ENCODE peak calls at places on chromosomes 6 and 20, in four cellular contexts. D is A549, L is K562, P is H1. G is an unnamed sample.

GRCh38 chr20:49914310-49915117 is 815 bp downstream of the SPATA2 start:
- DNase-seq in D (no peak), L (no peak), P (no peak), G (no peak)

GRCh38 chr20:32482251-32483220 is 102.6 kb downstream of the NOL4L start:
- DNase-seq in D (no peak), L (no peak), P (peak; percentile 82), G (no peak)

GRCh38 chr6:47633141-47633540 is 65.2 kb upstream of the ADGRF4 start:
- DNase-seq in D (peak; percentile 21), L (peak; percentile 29), P (no peak), G (no peak)

GRCh38 chr6:90082847-90083246 is 188.6 kb downstream of the GJA10 start:
- DNase-seq in D (no peak), L (no peak), P (no peak), G (no peak)

GRCh38 chr20:47691632-47692031 is 93.6 kb downstream of the SULF2 start:
- DNase-seq in D (no peak), L (no peak), P (no peak), G (no peak)

GRCh38 chr6:15234068-15234758 is 11.7 kb upstream of the JARID2 start:
- DNase-seq in D (no peak), L (no peak), P (no peak), G (no peak)

GRCh38 chr6:141598487-141598886 is 534.2 kb upstream of the GJE1 start:
- DNase-seq in D (no peak), L (no peak), P (no peak), G (no peak)

GRCh38 chr6:70219943-70220613 is 82.8 kb downstream of the COL9A1 start:
- DNase-seq in D (no peak), L (no peak), P (no peak), G (no peak)

GRCh38 chr6:154113392-154113791 is 74.4 kb downstream of the OPRM1 start:
- DNase-seq in D (no peak), L (no peak), P (no peak), G (no peak)

GRCh38 chr6:8275667-8276066 is 159.7 kb downstream of the SLC35B3 start:
- DNase-seq in D (no peak), L (no peak), P (no peak), G (no peak)

GRCh38 chr6:40715501-40716403 is 128.6 kb upstream of the LRFN2 start:
- DNase-seq in D (no peak), L (peak; percentile 90), P (no peak), G (no peak)

GRCh38 chr6:37020426-37021211 is 15.2 kb downstream of the FGD2 start:
- DNase-seq in D (no peak), L (no peak), P (no peak), G (no peak)

GRCh38 chr20:17036546-17036945 is 190.3 kb upstream of the PCSK2 start:
- DNase-seq in D (no peak), L (no peak), P (no peak), G (no peak)

GRCh38 chr20:63590218-63591146 is 16.4 kb upstream of the HELZ2 start:
- DNase-seq in D (no peak), L (no peak), P (no peak), G (no peak)

GRCh38 chr6:56555438-56555872 is 87.2 kb downstream of the DST start:
- DNase-seq in D (no peak), L (no peak), P (no peak), G (no peak)

GRCh38 chr6:47041741-47042140 is 391 bp downstream of the ADGRF1 start:
- DNase-seq in D (no peak), L (no peak), P (no peak), G (no peak)

GRCh38 chr20:40797425-40797824 is 108.4 kb upstream of the MAFB start:
- DNase-seq in D (peak; percentile 11), L (peak; percentile 29), P (no peak), G (peak; percentile 41)

GRCh38 chr6:28802417-28803336 is 121.1 kb downstream of the TRIM27 start:
- DNase-seq in D (peak; percentile 87), L (peak; percentile 76), P (peak; percentile 75), G (peak; percentile 62)

GRCh38 chr6:4895971-4896370 is 107.9 kb downstream of the RPP40 start:
- DNase-seq in D (no peak), L (no peak), P (no peak), G (no peak)

GRCh38 chr6:111503194-111503593 is 20.2 kb upstream of the REV3L start:
- DNase-seq in D (no peak), L (no peak), P (no peak), G (no peak)

GRCh38 chr6:34627296-34627695 is 69.3 kb downstream of the ILRUN start:
- DNase-seq in D (no peak), L (no peak), P (no peak), G (no peak)

GRCh38 chr6:129634411-129635230 is 75.4 kb downstream of the ARHGAP18 start:
- DNase-seq in D (no peak), L (no peak), P (no peak), G (no peak)

GRCh38 chr6:44800171-44800671 is 412.7 kb downstream of the CDC5L start:
- DNase-seq in D (peak; percentile 54), L (no peak), P (no peak), G (peak; percentile 18)

GRCh38 chr6:150202404-150202803 is 59.6 kb downstream of the PPP1R14C start:
- DNase-seq in D (no peak), L (no peak), P (no peak), G (no peak)

GRCh38 chr6:94270040-94270689 is 850.8 kb upstream of the EPHA7 start:
- DNase-seq in D (no peak), L (no peak), P (no peak), G (no peak)

GRCh38 chr6:43803783-43804549 is 34.0 kb downstream of the VEGFA start:
- DNase-seq in D (no peak), L (no peak), P (no peak), G (peak; percentile 56)

GRCh38 chr6:27091661-27092315 is 155.7 kb upstream of the PRSS16 start:
- DNase-seq in D (peak; percentile 88), L (peak; percentile 87), P (peak; percentile 72), G (peak; percentile 66)

GRCh38 chr6:158698876-158699440 is 49.1 kb downstream of the SYTL3 start:
- DNase-seq in D (no peak), L (no peak), P (no peak), G (no peak)

GRCh38 chr6:13367396-13367795 is 39.1 kb upstream of the TBC1D7 start:
- DNase-seq in D (no peak), L (no peak), P (no peak), G (no peak)

DNA sequence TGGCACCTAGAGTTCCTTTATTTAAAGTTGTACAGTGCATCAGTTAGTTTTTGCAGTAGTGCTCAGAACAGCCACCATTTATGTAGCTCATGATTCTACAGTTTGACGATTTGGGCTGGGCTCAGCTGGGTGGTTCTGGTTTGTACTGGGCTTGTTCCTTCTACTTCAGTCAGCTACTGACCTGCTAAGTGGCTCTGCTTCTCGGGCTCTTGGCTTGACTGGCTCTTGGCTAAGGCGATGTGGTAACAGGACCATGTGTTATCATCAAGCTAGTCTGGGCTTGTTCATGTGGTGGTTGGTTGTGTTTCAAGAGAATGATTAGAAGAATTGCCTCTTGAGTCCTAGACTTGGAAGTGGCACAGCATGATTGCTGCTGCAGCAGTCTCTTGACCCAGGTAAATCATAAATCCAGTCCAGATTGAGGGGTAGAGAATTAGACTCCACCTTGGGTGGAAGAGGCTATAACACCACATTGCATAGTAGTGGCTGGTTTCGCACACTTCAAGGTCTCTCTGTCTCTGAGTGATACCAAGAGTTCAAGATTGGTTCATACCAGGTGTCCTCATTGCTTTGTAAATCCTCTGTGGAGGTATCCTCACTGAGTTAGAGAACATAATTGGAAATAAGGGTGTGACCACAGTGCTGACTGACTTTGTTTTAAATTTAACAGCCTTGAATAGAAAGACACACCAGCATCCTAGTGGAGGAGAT is 253.0 kb downstream of the ARID1B start:
- DNase-seq in D (no peak), L (no peak), P (no peak), G (no peak)
- TF ChIP-seq RNF2 in D (no peak), L (no peak), P (no peak), G (no peak)

GRCh38 chr6:112557961-112558360 is 210.8 kb downstream of the RFPL4B start:
- DNase-seq in D (no peak), L (no peak), P (no peak), G (no peak)

GRCh38 chr6:112560651-112561050 is 213.5 kb downstream of the RFPL4B start:
- DNase-seq in D (peak; percentile 0), L (no peak), P (no peak), G (no peak)

GRCh38 chr6:112562348-112563220 is 215.5 kb downstream of the RFPL4B start:
- DNase-seq in D (no peak), L (no peak), P (no peak), G (no peak)

GRCh38 chr6:112563368-112563767 is 216.2 kb downstream of the RFPL4B start:
- DNase-seq in D (no peak), L (no peak), P (no peak), G (peak; percentile 47)
- TF ChIP-seq RNF2 in D (no peak), L (no peak), P (no peak), G (no peak)

GRCh38 chr6:146258206-146258605 is 229.3 kb downstream of the GRM1 start:
- DNase-seq in D (no peak), L (no peak), P (no peak), G (no peak)
- TF ChIP-seq RNF2 in D (no peak), L (no peak), P (no peak), G (no peak)

GRCh38 chr20:25254986-25255680 is 7.2 kb downstream of the PYGB start:
- DNase-seq in D (no peak), L (no peak), P (no peak), G (no peak)
- TF ChIP-seq RNF2 in D (no peak), L (no peak), P (no peak), G (no peak)

GRCh38 chr6:88380083-88380482 is 213.9 kb upstream of the CNR1 start:
- DNase-seq in D (peak; percentile 23), L (no peak), P (no peak), G (no peak)
- TF ChIP-seq RNF2 in D (no peak), L (no peak), P (no peak), G (no peak)

DNA sequence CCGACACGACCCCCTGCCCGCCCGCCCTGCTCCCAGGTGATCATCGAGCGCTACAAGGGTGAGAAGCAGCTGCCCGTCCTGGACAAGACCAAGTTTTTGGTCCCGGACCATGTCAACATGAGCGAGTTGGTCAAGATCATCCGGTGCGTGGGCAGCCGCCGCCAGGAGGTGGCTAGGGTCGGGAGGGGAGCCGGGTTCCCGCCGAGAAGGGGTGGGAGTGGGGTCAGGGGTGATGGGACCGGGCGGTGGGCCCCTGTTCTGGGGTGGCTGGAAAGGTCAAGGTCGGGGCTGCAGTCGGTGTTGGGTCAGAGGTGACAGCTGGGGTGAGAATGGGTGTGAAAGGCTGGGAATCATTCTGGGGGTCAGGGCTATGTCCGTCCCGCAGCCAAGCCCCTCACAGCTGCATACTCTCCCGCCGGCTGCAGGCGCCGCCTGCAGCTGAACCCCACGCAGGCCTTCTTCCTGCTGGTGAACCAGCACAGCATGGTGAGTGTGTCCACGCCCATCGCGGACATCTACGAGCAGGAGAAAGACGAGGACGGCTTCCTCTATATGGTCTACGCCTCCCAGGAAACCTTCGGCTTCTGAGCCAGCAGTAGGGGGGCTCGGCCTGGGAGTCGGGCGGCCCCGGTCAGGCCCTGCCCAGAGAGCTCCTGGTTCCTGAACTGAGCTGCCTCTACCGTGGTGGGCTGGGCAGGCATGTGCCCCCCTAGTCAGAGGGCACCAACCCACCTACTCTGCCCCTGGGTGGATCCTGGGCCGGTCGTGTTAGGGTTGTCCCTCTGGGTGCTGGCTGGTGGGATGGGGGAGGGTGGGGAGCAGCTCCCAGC is 1.0 kb downstream of the MAP1LC3A start:
- DNase-seq in D (no peak), L (no peak), P (no peak), G (no peak)
- TF ChIP-seq RNF2 in D (no peak), L (no peak), P (no peak), G (no peak)